ENCODE peak calls at places on chromosomes 13 and 19, in nine cellular contexts. One of them, this sample, is unnamed.

GRCh38 chr19:46828484-46828883 is 22.2 kb downstream of the AP2S1 start:
- DNase-seq in stomach: no peak
- DNase-seq in dorsolateral prefrontal cortex: no peak
- DNase-seq in mesenchymal stem cell: peak; percentile 84
- DNase-seq in cardiac fibroblast: no peak
- DNase-seq in right lobe of liver: no peak
- DNase-seq in A673: no peak
- DNase-seq in ovary: no peak
- DNase-seq in CD4-positive, alpha-beta memory T cell: no peak
- DNase-seq in this sample: no peak

GRCh38 chr19:34662919-34663318 is 14.0 kb downstream of the SCGB2B2 start:
- DNase-seq in stomach: no peak
- DNase-seq in dorsolateral prefrontal cortex: no peak
- DNase-seq in cardiac fibroblast: peak; percentile 7
- DNase-seq in A673: peak; percentile 59
- DNase-seq in ovary: no peak
- DNase-seq in CD4-positive, alpha-beta memory T cell: peak; percentile 59
- DNase-seq in right lobe of liver: no peak
- DNase-seq in mesenchymal stem cell: no peak
- DNase-seq in this sample: peak; percentile 33

GRCh38 chr19:48290341-48290922 is 20.6 kb downstream of the ZNF114 start:
- DNase-seq in ovary: no peak
- DNase-seq in cardiac fibroblast: peak; percentile 36
- DNase-seq in dorsolateral prefrontal cortex: no peak
- DNase-seq in mesenchymal stem cell: peak; percentile 80
- DNase-seq in right lobe of liver: peak; percentile 31
- DNase-seq in stomach: no peak
- DNase-seq in CD4-positive, alpha-beta memory T cell: no peak
- DNase-seq in A673: peak; percentile 36
- DNase-seq in this sample: peak; percentile 81

GRCh38 chr19:8050274-8051096 is 2.1 kb upstream of the CCL25 start:
- DNase-seq in ovary: peak; percentile 43
- DNase-seq in mesenchymal stem cell: peak; percentile 77
- DNase-seq in dorsolateral prefrontal cortex: peak; percentile 78
- DNase-seq in A673: peak; percentile 94
- DNase-seq in right lobe of liver: peak; percentile 83
- DNase-seq in stomach: peak; percentile 75
- DNase-seq in CD4-positive, alpha-beta memory T cell: peak; percentile 74
- DNase-seq in cardiac fibroblast: peak; percentile 79
- DNase-seq in this sample: peak; percentile 74

GRCh38 chr13:48741377-48741776 is 87.6 kb downstream of the CYSLTR2 start:
- DNase-seq in right lobe of liver: no peak
- DNase-seq in cardiac fibroblast: peak; percentile 50
- DNase-seq in CD4-positive, alpha-beta memory T cell: no peak
- DNase-seq in ovary: no peak
- DNase-seq in mesenchymal stem cell: peak; percentile 66
- DNase-seq in stomach: no peak
- DNase-seq in dorsolateral prefrontal cortex: no peak
- DNase-seq in A673: no peak
- DNase-seq in this sample: peak; percentile 90

GRCh38 chr19:7224205-7224833 is 69.9 kb downstream of the INSR start:
- DNase-seq in cardiac fibroblast: peak; percentile 88
- DNase-seq in CD4-positive, alpha-beta memory T cell: no peak
- DNase-seq in right lobe of liver: peak; percentile 68
- DNase-seq in dorsolateral prefrontal cortex: no peak
- DNase-seq in A673: no peak
- DNase-seq in mesenchymal stem cell: no peak
- DNase-seq in ovary: peak; percentile 75
- DNase-seq in stomach: peak; percentile 69
- DNase-seq in this sample: peak; percentile 39

GRCh38 chr19:58519087-58519354 is 589 bp downstream of the ZBTB45 start:
- DNase-seq in stomach: peak; percentile 59
- DNase-seq in cardiac fibroblast: peak; percentile 78
- DNase-seq in A673: peak; percentile 91
- DNase-seq in mesenchymal stem cell: peak; percentile 88
- DNase-seq in ovary: peak; percentile 64
- DNase-seq in dorsolateral prefrontal cortex: peak; percentile 73
- DNase-seq in right lobe of liver: peak; percentile 69
- DNase-seq in CD4-positive, alpha-beta memory T cell: peak; percentile 43
- DNase-seq in this sample: peak; percentile 82

GRCh38 chr19:9789066-9789465 is 20.5 kb upstream of the ZNF846 start:
- DNase-seq in right lobe of liver: no peak
- DNase-seq in dorsolateral prefrontal cortex: no peak
- DNase-seq in stomach: no peak
- DNase-seq in mesenchymal stem cell: no peak
- DNase-seq in CD4-positive, alpha-beta memory T cell: no peak
- DNase-seq in A673: no peak
- DNase-seq in cardiac fibroblast: no peak
- DNase-seq in ovary: no peak
- DNase-seq in this sample: no peak

GRCh38 chr13:103104340-103104739 is 38.1 kb upstream of the SLC10A2 start:
- DNase-seq in dorsolateral prefrontal cortex: no peak
- DNase-seq in right lobe of liver: no peak
- DNase-seq in A673: no peak
- DNase-seq in CD4-positive, alpha-beta memory T cell: no peak
- DNase-seq in mesenchymal stem cell: no peak
- DNase-seq in stomach: no peak
- DNase-seq in cardiac fibroblast: no peak
- DNase-seq in ovary: no peak
- DNase-seq in this sample: no peak

GRCh38 chr13:43094901-43095300 is 71.5 kb downstream of the DNAJC15 start:
- DNase-seq in ovary: no peak
- DNase-seq in dorsolateral prefrontal cortex: no peak
- DNase-seq in cardiac fibroblast: no peak
- DNase-seq in A673: no peak
- DNase-seq in mesenchymal stem cell: no peak
- DNase-seq in right lobe of liver: no peak
- DNase-seq in stomach: no peak
- DNase-seq in CD4-positive, alpha-beta memory T cell: no peak
- DNase-seq in this sample: no peak

GRCh38 chr19:32039446-32039845 is 306.0 kb upstream of the ZNF507 start:
- DNase-seq in stomach: no peak
- DNase-seq in right lobe of liver: no peak
- DNase-seq in A673: no peak
- DNase-seq in ovary: peak; percentile 35
- DNase-seq in dorsolateral prefrontal cortex: no peak
- DNase-seq in CD4-positive, alpha-beta memory T cell: no peak
- DNase-seq in mesenchymal stem cell: no peak
- DNase-seq in cardiac fibroblast: no peak
- DNase-seq in this sample: no peak

GRCh38 chr13:49958321-49958720 is 22.2 kb upstream of the SPRYD7 start:
- DNase-seq in stomach: no peak
- DNase-seq in mesenchymal stem cell: no peak
- DNase-seq in dorsolateral prefrontal cortex: no peak
- DNase-seq in cardiac fibroblast: no peak
- DNase-seq in CD4-positive, alpha-beta memory T cell: no peak
- DNase-seq in ovary: no peak
- DNase-seq in A673: no peak
- DNase-seq in right lobe of liver: no peak
- DNase-seq in this sample: no peak

GRCh38 chr13:102944821-102945220 is 99.0 kb downstream of the ERCC5 start:
- DNase-seq in A673: no peak
- DNase-seq in right lobe of liver: no peak
- DNase-seq in cardiac fibroblast: no peak
- DNase-seq in CD4-positive, alpha-beta memory T cell: no peak
- DNase-seq in ovary: no peak
- DNase-seq in stomach: no peak
- DNase-seq in mesenchymal stem cell: no peak
- DNase-seq in dorsolateral prefrontal cortex: no peak
- DNase-seq in this sample: no peak

GRCh38 chr19:43599635-43600295 is 3.4 kb downstream of the ZNF576 start:
- DNase-seq in cardiac fibroblast: no peak
- DNase-seq in dorsolateral prefrontal cortex: no peak
- DNase-seq in ovary: no peak
- DNase-seq in CD4-positive, alpha-beta memory T cell: no peak
- DNase-seq in right lobe of liver: no peak
- DNase-seq in mesenchymal stem cell: no peak
- DNase-seq in A673: no peak
- DNase-seq in stomach: no peak
- DNase-seq in this sample: no peak

GRCh38 chr19:43595605-43595998 is 332 bp downstream of the IRGQ start:
- DNase-seq in right lobe of liver: no peak
- DNase-seq in stomach: no peak
- DNase-seq in mesenchymal stem cell: no peak
- DNase-seq in cardiac fibroblast: no peak
- DNase-seq in ovary: no peak
- DNase-seq in dorsolateral prefrontal cortex: no peak
- DNase-seq in A673: peak; percentile 17
- DNase-seq in CD4-positive, alpha-beta memory T cell: no peak
- DNase-seq in this sample: no peak

GRCh38 chr19:43596842-43597461 is 557 bp downstream of the ZNF576 start:
- DNase-seq in ovary: no peak
- DNase-seq in mesenchymal stem cell: peak; percentile 23
- DNase-seq in cardiac fibroblast: no peak
- DNase-seq in stomach: no peak
- DNase-seq in A673: no peak
- DNase-seq in CD4-positive, alpha-beta memory T cell: no peak
- DNase-seq in dorsolateral prefrontal cortex: no peak
- DNase-seq in right lobe of liver: no peak
- DNase-seq in this sample: peak; percentile 13

GRCh38 chr19:43595999-43596841 is at the start of the genes IRGQ and ZNF576:
- DNase-seq in right lobe of liver: peak; percentile 100
- DNase-seq in CD4-positive, alpha-beta memory T cell: peak; percentile 99
- DNase-seq in cardiac fibroblast: peak; percentile 100
- DNase-seq in A673: peak; percentile 99
- DNase-seq in ovary: peak; percentile 100
- DNase-seq in stomach: peak; percentile 100
- DNase-seq in dorsolateral prefrontal cortex: peak; percentile 99
- DNase-seq in mesenchymal stem cell: peak; percentile 99
- DNase-seq in this sample: peak; percentile 100

DNA sequence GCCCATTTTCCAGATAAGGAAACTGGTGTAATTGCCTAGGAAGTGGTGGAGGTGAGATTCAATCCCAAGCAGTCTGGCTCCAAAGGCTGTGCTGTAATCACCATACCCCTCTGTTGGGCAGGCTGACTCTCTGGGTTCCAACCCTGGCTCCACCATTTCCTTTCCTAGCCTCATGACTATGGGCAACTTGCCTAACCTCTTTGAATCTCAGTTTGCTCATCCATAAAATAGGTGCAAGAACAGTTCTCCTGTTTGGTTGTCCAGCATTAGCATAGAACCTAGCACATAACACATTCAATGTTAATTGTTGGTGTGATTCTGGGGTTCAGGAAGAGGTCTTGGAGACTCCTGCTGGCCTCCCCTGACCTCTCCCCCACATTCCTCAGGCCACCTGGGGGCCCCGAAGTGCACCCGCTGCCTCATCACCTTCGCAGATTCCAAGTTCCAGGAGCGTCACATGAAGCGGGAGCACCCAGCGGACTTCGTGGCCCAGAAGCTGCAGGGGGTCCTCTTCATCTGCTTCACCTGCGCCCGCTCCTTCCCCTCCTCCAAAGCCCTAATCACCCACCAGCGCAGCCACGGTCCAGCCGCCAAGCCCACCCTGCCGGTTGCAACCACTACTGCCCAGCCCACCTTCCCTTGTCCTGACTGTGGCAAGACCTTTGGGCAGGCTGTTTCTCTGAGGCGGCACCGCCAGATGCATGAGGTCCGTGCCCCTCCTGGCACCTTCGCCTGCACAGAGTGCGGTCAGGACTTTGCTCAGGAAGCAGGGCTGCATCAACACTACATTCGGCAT is 2.2 kb downstream of the ZNF576 start:
- DNase-seq in CD4-positive, alpha-beta memory T cell: no peak
- DNase-seq in ovary: no peak
- DNase-seq in stomach: no peak
- DNase-seq in A673: no peak
- DNase-seq in right lobe of liver: peak; percentile 51
- DNase-seq in mesenchymal stem cell: no peak
- DNase-seq in cardiac fibroblast: no peak
- DNase-seq in dorsolateral prefrontal cortex: no peak
- DNase-seq in this sample: no peak
- H3K4me3 ChIP-seq in CD4-positive, alpha-beta memory T cell: no peak overlapping the region
- H3K4me3 ChIP-seq in ovary: no peak overlapping the region
- H3K4me3 ChIP-seq in stomach: no peak overlapping the region
- H3K4me3 ChIP-seq in A673: no peak overlapping the region
- H3K4me3 ChIP-seq in right lobe of liver: no peak overlapping the region
- H3K4me3 ChIP-seq in mesenchymal stem cell: no peak overlapping the region
- H3K4me3 ChIP-seq in cardiac fibroblast: no peak overlapping the region
- H3K4me3 ChIP-seq in dorsolateral prefrontal cortex: no peak overlapping the region
- H3K4me3 ChIP-seq in this sample: no peak overlapping the region

GRCh38 chr19:2253106-2254051 is 2.8 kb downstream of the JSRP1 start:
- DNase-seq in CD4-positive, alpha-beta memory T cell: peak; percentile 55
- DNase-seq in A673: no peak
- DNase-seq in right lobe of liver: no peak
- DNase-seq in mesenchymal stem cell: no peak
- DNase-seq in dorsolateral prefrontal cortex: no peak
- DNase-seq in cardiac fibroblast: no peak
- DNase-seq in stomach: no peak
- DNase-seq in ovary: no peak
- DNase-seq in this sample: no peak
- H3K4me3 ChIP-seq in CD4-positive, alpha-beta memory T cell: peak overlapping the region; percentile 52
- H3K4me3 ChIP-seq in A673: no peak overlapping the region
- H3K4me3 ChIP-seq in right lobe of liver: no peak overlapping the region
- H3K4me3 ChIP-seq in mesenchymal stem cell: peak overlapping the region; percentile 24
- H3K4me3 ChIP-seq in dorsolateral prefrontal cortex: no peak overlapping the region
- H3K4me3 ChIP-seq in cardiac fibroblast: no peak overlapping the region
- H3K4me3 ChIP-seq in stomach: peak overlapping the region; percentile 21
- H3K4me3 ChIP-seq in ovary: no peak overlapping the region
- H3K4me3 ChIP-seq in this sample: no peak overlapping the region

DNA sequence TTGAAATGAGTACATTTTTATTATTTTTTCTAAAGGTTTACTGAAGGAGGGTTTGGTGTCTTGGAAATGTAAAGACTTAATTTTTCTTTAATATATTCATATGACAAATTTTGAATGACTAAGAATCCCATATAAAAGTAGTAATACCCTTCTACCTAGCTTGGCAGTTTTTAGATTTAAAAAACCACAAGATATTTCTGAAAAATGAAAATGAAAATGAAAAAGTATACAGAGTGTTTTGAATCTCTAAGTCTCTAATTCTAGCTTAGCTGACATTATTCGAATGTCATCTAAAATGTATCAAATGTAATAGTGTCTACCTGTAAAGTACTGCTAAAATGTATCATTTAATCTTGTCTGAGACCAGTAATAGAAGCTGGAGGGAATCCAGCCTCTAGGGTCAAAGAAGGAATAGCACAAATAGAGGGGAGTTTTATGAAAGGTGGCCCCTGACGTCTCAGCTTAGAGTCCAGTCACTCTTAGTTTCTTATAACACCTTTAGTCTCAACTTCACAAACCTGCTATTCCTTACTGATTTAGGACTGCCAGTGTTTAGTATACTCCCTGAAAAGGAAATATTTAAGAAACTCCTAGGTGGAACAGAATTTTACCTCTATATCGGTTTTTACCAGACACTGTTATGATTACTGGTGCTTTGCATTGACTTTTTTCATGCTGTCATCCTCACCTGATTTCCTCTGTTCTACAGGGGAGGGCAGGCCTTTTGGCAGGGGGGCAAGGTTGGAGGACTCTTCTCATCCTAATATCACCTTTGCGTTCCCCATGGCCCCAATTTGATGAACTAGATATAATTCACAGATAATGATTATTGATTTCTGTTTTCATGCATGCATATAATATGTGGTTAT is 16.2 kb upstream of the MIR17HG start:
- DNase-seq in ovary: no peak
- DNase-seq in A673: no peak
- DNase-seq in CD4-positive, alpha-beta memory T cell: no peak
- DNase-seq in dorsolateral prefrontal cortex: no peak
- DNase-seq in cardiac fibroblast: no peak
- DNase-seq in mesenchymal stem cell: no peak
- DNase-seq in right lobe of liver: no peak
- DNase-seq in stomach: no peak
- DNase-seq in this sample: no peak
- H3K4me3 ChIP-seq in ovary: no peak overlapping the region
- H3K4me3 ChIP-seq in A673: no peak overlapping the region
- H3K4me3 ChIP-seq in CD4-positive, alpha-beta memory T cell: no peak overlapping the region
- H3K4me3 ChIP-seq in dorsolateral prefrontal cortex: no peak overlapping the region
- H3K4me3 ChIP-seq in cardiac fibroblast: no peak overlapping the region
- H3K4me3 ChIP-seq in mesenchymal stem cell: no peak overlapping the region
- H3K4me3 ChIP-seq in right lobe of liver: no peak overlapping the region
- H3K4me3 ChIP-seq in stomach: no peak overlapping the region
- H3K4me3 ChIP-seq in this sample: no peak overlapping the region

GRCh38 chr19:11203194-11204075 is 6.1 kb upstream of the KANK2 start:
- DNase-seq in stomach: peak; percentile 59
- DNase-seq in right lobe of liver: no peak
- DNase-seq in ovary: peak; percentile 96
- DNase-seq in A673: peak; percentile 57
- DNase-seq in mesenchymal stem cell: peak; percentile 93
- DNase-seq in CD4-positive, alpha-beta memory T cell: no peak
- DNase-seq in cardiac fibroblast: peak; percentile 95
- DNase-seq in dorsolateral prefrontal cortex: peak; percentile 60
- DNase-seq in this sample: peak; percentile 69
- H3K4me3 ChIP-seq in stomach: no peak overlapping the region
- H3K4me3 ChIP-seq in right lobe of liver: no peak overlapping the region
- H3K4me3 ChIP-seq in ovary: no peak overlapping the region
- H3K4me3 ChIP-seq in A673: no peak overlapping the region
- H3K4me3 ChIP-seq in mesenchymal stem cell: no peak overlapping the region
- H3K4me3 ChIP-seq in CD4-positive, alpha-beta memory T cell: no peak overlapping the region
- H3K4me3 ChIP-seq in cardiac fibroblast: no peak overlapping the region
- H3K4me3 ChIP-seq in dorsolateral prefrontal cortex: peak overlapping the region; percentile 29
- H3K4me3 ChIP-seq in this sample: no peak overlapping the region